ENCODE peak calls at places on chromosome 10, in seven cellular contexts. V is right cardiac atrium; I is CD8-positive, alpha-beta T cell; D is lower lobe of right lung; T is transverse colon; B is lung; P is mammary epithelial cell. U is an unnamed sample. For H3K27me3, the result is how much of the 10 kb centered on the place peaks cover.

GRCh38 chr10:101120520-101120883 is 10.6 kb upstream of the TLX1 start:
- DNase-seq in V (no peak), I (no peak), D (no peak), T (no peak), B (no peak), P (no peak), U (no peak)

GRCh38 chr10:83037653-83038052 is 1101.7 kb upstream of the GHITM start:
- DNase-seq in V (no peak), I (no peak), D (no peak), T (no peak), B (no peak), P (no peak), U (no peak)

GRCh38 chr10:110279062-110279986 is 25.4 kb downstream of the SMNDC1 start:
- DNase-seq in V (peak), I (peak), D (no peak), T (peak), B (no peak), P (peak), U (peak)

GRCh38 chr10:543131-543530 is 146.3 kb downstream of the DIP2C start:
- DNase-seq in V (no peak), I (no peak), D (no peak), T (no peak), B (no peak), P (no peak), U (no peak)

GRCh38 chr10:71211759-71212248 is 566 bp upstream of the UNC5B start:
- DNase-seq in V (no peak), I (no peak), D (no peak), T (no peak), B (no peak), P (no peak), U (no peak)

GRCh38 chr10:113073549-113074189 is 123.6 kb downstream of the TCF7L2 start:
- DNase-seq in V (peak), I (no peak), D (no peak), T (peak), B (no peak), P (no peak), U (no peak)

GRCh38 chr10:101047268-101047667 is 14.5 kb upstream of the KAZALD1 start:
- DNase-seq in V (no peak), I (no peak), D (peak), T (no peak), B (no peak), P (no peak), U (no peak)

GRCh38 chr10:108598320-108598695 is 1325.0 kb downstream of the XPNPEP1 start:
- DNase-seq in V (no peak), I (no peak), D (no peak), T (no peak), B (no peak), P (no peak), U (no peak)

GRCh38 chr10:84177541-84178386 is 4.2 kb downstream of the GPR15LG start:
- DNase-seq in V (peak), I (peak), D (no peak), T (no peak), B (no peak), P (no peak), U (peak)

GRCh38 chr10:91778485-91778884 is 19.7 kb upstream of the TNKS2 start:
- DNase-seq in V (no peak), I (no peak), D (no peak), T (no peak), B (no peak), P (no peak), U (no peak)

GRCh38 chr10:22619111-22619510 is 95.3 kb downstream of the PIP4K2A start:
- DNase-seq in V (no peak), I (no peak), D (no peak), T (no peak), B (no peak), P (no peak), U (no peak)

GRCh38 chr10:103847909-103848468 is 7.4 kb downstream of the SH3PXD2A start:
- DNase-seq in V (no peak), I (no peak), D (no peak), T (no peak), B (no peak), P (no peak), U (no peak)

GRCh38 chr10:18545626-18546025 is 105.8 kb downstream of the NSUN6 start:
- DNase-seq in V (no peak), I (no peak), D (no peak), T (no peak), B (no peak), P (no peak), U (no peak)

GRCh38 chr10:58508316-58508715 is 4.4 kb upstream of the BICC1 start:
- DNase-seq in V (no peak), I (no peak), D (no peak), T (no peak), B (no peak), P (peak), U (no peak)

GRCh38 chr10:4243651-4244050 is 458.6 kb upstream of the KLF6 start:
- DNase-seq in V (no peak), I (no peak), D (no peak), T (no peak), B (no peak), P (peak), U (no peak)

GRCh38 chr10:129528376-129528978 is 61.4 kb downstream of the MGMT start:
- DNase-seq in V (no peak), I (no peak), D (no peak), T (no peak), B (no peak), P (no peak), U (no peak)

GRCh38 chr10:79027147-79028055 is 41.4 kb upstream of the ZMIZ1 start:
- DNase-seq in V (no peak), I (peak), D (peak), T (no peak), B (no peak), P (no peak), U (peak)

GRCh38 chr10:28798428-28798955 is 121.2 kb downstream of the BAMBI start:
- DNase-seq in V (no peak), I (no peak), D (no peak), T (no peak), B (no peak), P (no peak), U (no peak)

GRCh38 chr10:129525408-129525807 is 58.4 kb downstream of the MGMT start:
- DNase-seq in V (no peak), I (no peak), D (no peak), T (no peak), B (no peak), P (peak), U (no peak)

GRCh38 chr10:105509551-105509950 is 868.5 kb downstream of the SORCS3 start:
- DNase-seq in V (no peak), I (no peak), D (no peak), T (no peak), B (no peak), P (peak), U (no peak)

GRCh38 chr10:73253226-73253557 is 748 bp upstream of the MRPS16 start:
- DNase-seq in V (no peak), I (no peak), D (no peak), T (no peak), B (no peak), P (peak), U (no peak)

GRCh38 chr10:14524692-14525091 is 194.0 kb upstream of the FRMD4A start:
- DNase-seq in V (no peak), I (no peak), D (no peak), T (no peak), B (no peak), P (no peak), U (no peak)
- H3K27ac ChIP-seq in V (no peak), I (no peak), D (no peak), T (no peak), B (no peak), P (no peak), U (no peak)

GRCh38 chr10:43417950-43418768 is 9.2 kb upstream of the HNRNPF start:
- DNase-seq in V (no peak), I (peak), D (no peak), T (no peak), B (no peak), P (no peak), U (no peak)
- H3K4me3 ChIP-seq in V (no peak), I (peak), D (no peak), T (no peak), B (no peak), P (no peak), U (no peak)

GRCh38 chr10:31320179-31320597 is 1.2 kb downstream of the ZEB1 start:
- DNase-seq in V (peak), I (peak), D (peak), T (peak), B (peak), P (peak), U (peak)
- H3K27me3 ChIP-seq in V (under half), I (under half), D (under half), T (under half), B (under half), P (under half), U (under half)

DNA sequence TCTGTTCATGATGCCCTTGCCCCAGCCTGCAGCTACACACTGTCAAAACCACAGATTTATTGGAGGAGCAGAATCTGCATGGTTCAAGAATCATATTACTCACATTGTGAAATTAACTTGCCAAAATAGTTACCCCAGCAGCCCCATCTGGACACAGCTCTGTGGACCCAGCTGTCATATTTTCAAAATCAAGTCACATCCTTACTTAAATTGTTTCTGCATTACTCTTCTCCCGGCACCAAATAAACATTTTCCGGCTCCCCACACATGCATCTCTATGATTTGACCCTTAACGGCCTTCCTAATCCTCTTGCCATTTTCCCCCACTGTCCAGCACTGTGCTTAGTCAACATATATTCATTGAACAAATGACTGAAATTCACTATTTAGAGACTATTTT is 43.8 kb upstream of the GPR26 start:
- DNase-seq in V (no peak), I (no peak), D (no peak), T (no peak), B (no peak), P (no peak), U (no peak)
- H3K27ac ChIP-seq in V (no peak), I (no peak), D (no peak), T (no peak), B (no peak), P (no peak), U (no peak)

DNA sequence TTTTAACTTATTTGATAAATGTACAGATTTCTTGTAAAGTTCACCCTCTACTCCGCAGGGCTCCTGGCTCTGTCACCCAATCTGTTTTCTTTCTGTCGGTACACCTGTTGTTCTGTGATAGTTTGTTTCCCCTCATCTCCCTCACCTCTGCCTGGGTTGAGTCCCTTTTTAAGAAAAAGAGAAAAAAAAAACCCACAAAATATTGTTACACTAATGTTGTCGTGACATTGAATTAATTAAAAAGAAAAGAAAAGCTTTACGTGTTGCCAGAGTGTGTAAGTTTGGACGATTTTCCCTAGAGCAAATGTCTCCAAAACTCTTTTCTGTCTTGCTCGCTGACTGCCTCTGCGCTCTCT is 3.4 kb downstream of the HMX3 start:
- DNase-seq in V (no peak), I (no peak), D (no peak), T (no peak), B (no peak), P (no peak), U (no peak)
- H3K4me3 ChIP-seq in V (no peak), I (no peak), D (no peak), T (no peak), B (no peak), P (no peak), U (no peak)

GRCh38 chr10:117135026-117135372 is 3.1 kb downstream of the VAX1 start:
- DNase-seq in V (no peak), I (no peak), D (no peak), T (no peak), B (no peak), P (no peak), U (no peak)

GRCh38 chr10:117137031-117137910 is 799 bp downstream of the VAX1 start:
- DNase-seq in V (peak), I (no peak), D (no peak), T (no peak), B (no peak), P (peak), U (no peak)

GRCh38 chr10:117136391-117136975 is 1.6 kb downstream of the VAX1 start:
- DNase-seq in V (no peak), I (no peak), D (no peak), T (no peak), B (no peak), P (no peak), U (no peak)

GRCh38 chr10:117134084-117135025 is 3.7 kb downstream of the VAX1 start:
- DNase-seq in V (no peak), I (no peak), D (no peak), T (no peak), B (no peak), P (no peak), U (peak)

DNA sequence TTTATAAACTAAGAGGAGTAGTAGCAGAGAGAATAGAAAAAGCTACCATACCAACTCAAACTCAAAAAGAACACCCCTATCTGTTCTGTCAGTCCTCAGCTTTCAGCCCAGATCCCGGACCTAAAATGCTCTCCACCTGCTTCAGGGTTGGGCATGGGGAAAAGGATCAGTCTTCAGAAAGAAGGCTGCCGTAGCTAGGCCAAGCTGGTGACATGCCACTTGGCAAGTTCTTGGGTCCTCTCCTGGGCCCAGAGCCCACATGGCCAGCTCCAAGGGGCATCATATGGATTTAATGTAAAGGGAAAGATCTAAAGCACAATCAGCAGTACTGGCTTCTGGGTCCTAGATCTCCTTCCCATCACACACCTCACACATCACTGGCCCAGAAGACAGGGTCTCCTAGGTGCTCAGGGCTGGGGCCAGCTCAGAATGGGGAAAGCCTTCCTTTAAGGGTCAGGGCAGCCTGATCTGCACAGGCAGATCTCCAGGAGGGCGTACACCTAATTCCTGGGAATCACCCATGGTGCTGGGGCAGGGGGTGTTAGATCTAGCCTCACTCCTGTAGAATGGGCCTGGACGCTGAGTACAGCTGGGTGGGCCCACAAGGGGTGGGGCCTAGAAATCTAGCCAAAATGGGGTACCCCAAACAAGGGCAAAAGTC is 2.5 kb downstream of the VAX1 start:
- DNase-seq in V (no peak), I (no peak), D (no peak), T (no peak), B (no peak), P (no peak), U (no peak)
- H3K27me3 ChIP-seq in V (under half), I (under half), D (half or more), T (half or more), B (under half), P (half or more), U (half or more)